ENCODE peak calls at places on chromosome 15, in five cellular contexts. S is IMR-90, P is SK-N-SH, G is GM12878, X is K562. M is an unnamed sample.
A peak's percentile ranks its signal among the peaks of the same experiment; 100 is the strongest.

GRCh38 chr15:45332694-45333093 is 45.6 kb downstream of the GATM start:
- DNase-seq in P (no peak), S (no peak), X (no peak), G (no peak), M (no peak)

GRCh38 chr15:77044228-77045042 is 26.5 kb downstream of the TSPAN3 start:
- DNase-seq in P (no peak), S (no peak), X (no peak), G (no peak), M (no peak)

GRCh38 chr15:79315623-79316328 is 4.9 kb downstream of the TMED3 start:
- DNase-seq in P (no peak), S (no peak), X (no peak), G (no peak), M (no peak)

GRCh38 chr15:90817117-90818057 is 51.0 kb upstream of the FURIN start:
- DNase-seq in X (no peak), S (no peak), G (no peak), P (no peak), M (no peak)

GRCh38 chr15:69272139-69272538 is 26.6 kb upstream of the PAQR5 start:
- DNase-seq in G (no peak), S (no peak), P (no peak), X (no peak), M (no peak)

GRCh38 chr15:25243800-25244097 is 195.1 kb downstream of the UBE3A start:
- DNase-seq in P (no peak), S (no peak), X (no peak), G (no peak), M (no peak)

GRCh38 chr15:32889189-32889588 is 171.4 kb downstream of the GREM1 start:
- DNase-seq in G (no peak), S (no peak), P (no peak), X (no peak), M (no peak)

GRCh38 chr15:57205999-57206398 is 170.3 kb upstream of the CGNL1 start:
- DNase-seq in P (no peak), S (no peak), X (no peak), G (no peak), M (no peak)

GRCh38 chr15:68211656-68212320 is 6.7 kb upstream of the CALML4 start:
- DNase-seq in P (no peak), S (no peak), X (no peak), G (no peak), M (no peak)

GRCh38 chr15:29534378-29534777 is 264.8 kb upstream of the NSMCE3 start:
- DNase-seq in S (no peak), X (no peak), G (no peak), P (no peak), M (no peak)

GRCh38 chr15:64693134-64693533 is 82.3 kb downstream of the RBPMS2 start:
- DNase-seq in G (no peak), X (no peak), P (no peak), S (peak; percentile 95), M (peak; percentile 78)

GRCh38 chr15:25508369-25509002 is 69.7 kb upstream of the UBE3A start:
- DNase-seq in S (peak; percentile 64), P (peak; percentile 59), G (no peak), X (peak; percentile 52), M (peak; percentile 7)

GRCh38 chr15:67805008-67805681 is 20.2 kb upstream of the SKOR1 start:
- DNase-seq in X (no peak), G (no peak), P (no peak), S (no peak), M (no peak)

GRCh38 chr15:28977377-28978010 is 91.7 kb downstream of the APBA2 start:
- DNase-seq in X (no peak), G (no peak), S (peak; percentile 98), P (no peak), M (no peak)

GRCh38 chr15:101168463-101168824 is 83.4 kb downstream of the CHSY1 start:
- DNase-seq in S (peak; percentile 65), X (no peak), P (no peak), G (no peak), M (no peak)

GRCh38 chr15:44009056-44009455 is 182.3 kb downstream of the WDR76 start:
- DNase-seq in P (no peak), S (peak; percentile 82), G (no peak), X (no peak), M (no peak)

GRCh38 chr15:70430029-70430428 is 332.3 kb upstream of the TLE3 start:
- DNase-seq in S (peak; percentile 77), P (no peak), X (no peak), G (no peak), M (no peak)

GRCh38 chr15:60835974-60836373 is 357.0 kb upstream of the ICE2 start:
- DNase-seq in S (peak; percentile 82), G (no peak), X (no peak), P (no peak), M (no peak)

GRCh38 chr15:39115379-39116057 is 465.4 kb upstream of the THBS1 start:
- DNase-seq in G (no peak), S (no peak), X (no peak), P (no peak), M (no peak)

GRCh38 chr15:63038926-63039673 is 3.4 kb upstream of the TPM1 start:
- DNase-seq in S (peak; percentile 83), P (no peak), G (no peak), X (no peak), M (no peak)

GRCh38 chr15:78604420-78604819 is 16.4 kb downstream of the CHRNA3 start:
- DNase-seq in P (no peak), G (no peak), S (no peak), X (no peak), M (no peak)

GRCh38 chr15:41150279-41150678 is 34.2 kb upstream of the INO80 start:
- DNase-seq in X (no peak), G (no peak), S (no peak), P (no peak), M (no peak)
- TF ChIP-seq MXI1 in X (no peak), G (no peak), S (no peak), P (no peak), M (no peak)

GRCh38 chr15:75904241-75904631 is 558 bp downstream of the FBXO22 start:
- DNase-seq in G (no peak), P (peak; percentile 61), X (peak; percentile 57), S (peak; percentile 39), M (peak; percentile 43)
- TF ChIP-seq MXI1 in G (no peak), P (peak; percentile 61), X (no peak), S (no peak), M (no peak)

GRCh38 chr15:99452728-99453643 is 112.8 kb upstream of the MEF2A start:
- DNase-seq in P (peak; percentile 26), X (no peak), S (peak; percentile 18), G (peak; percentile 60), M (peak; percentile 30)
- TF ChIP-seq MXI1 in P (no peak), X (no peak), S (no peak), G (no peak), M (no peak)

GRCh38 chr15:42508263-42508690 is 12.8 kb downstream of the SNAP23 start:
- DNase-seq in G (no peak), X (peak; percentile 45), S (peak; percentile 78), P (no peak), M (no peak)
- TF ChIP-seq MXI1 in G (no peak), X (no peak), S (no peak), P (no peak), M (no peak)

GRCh38 chr15:73770049-73770448 is 16.9 kb upstream of the INSYN1 start:
- DNase-seq in X (no peak), P (no peak), S (no peak), G (no peak), M (no peak)

GRCh38 chr15:73773428-73773827 is 20.3 kb upstream of the INSYN1 start:
- DNase-seq in S (no peak), G (no peak), X (no peak), P (no peak), M (no peak)

GRCh38 chr15:73767794-73768501 is 14.8 kb upstream of the INSYN1 start:
- DNase-seq in P (no peak), X (no peak), S (no peak), G (no peak), M (no peak)

GRCh38 chr15:73766598-73766997 is 13.4 kb upstream of the INSYN1 start:
- DNase-seq in G (no peak), S (no peak), P (no peak), X (no peak), M (no peak)

DNA sequence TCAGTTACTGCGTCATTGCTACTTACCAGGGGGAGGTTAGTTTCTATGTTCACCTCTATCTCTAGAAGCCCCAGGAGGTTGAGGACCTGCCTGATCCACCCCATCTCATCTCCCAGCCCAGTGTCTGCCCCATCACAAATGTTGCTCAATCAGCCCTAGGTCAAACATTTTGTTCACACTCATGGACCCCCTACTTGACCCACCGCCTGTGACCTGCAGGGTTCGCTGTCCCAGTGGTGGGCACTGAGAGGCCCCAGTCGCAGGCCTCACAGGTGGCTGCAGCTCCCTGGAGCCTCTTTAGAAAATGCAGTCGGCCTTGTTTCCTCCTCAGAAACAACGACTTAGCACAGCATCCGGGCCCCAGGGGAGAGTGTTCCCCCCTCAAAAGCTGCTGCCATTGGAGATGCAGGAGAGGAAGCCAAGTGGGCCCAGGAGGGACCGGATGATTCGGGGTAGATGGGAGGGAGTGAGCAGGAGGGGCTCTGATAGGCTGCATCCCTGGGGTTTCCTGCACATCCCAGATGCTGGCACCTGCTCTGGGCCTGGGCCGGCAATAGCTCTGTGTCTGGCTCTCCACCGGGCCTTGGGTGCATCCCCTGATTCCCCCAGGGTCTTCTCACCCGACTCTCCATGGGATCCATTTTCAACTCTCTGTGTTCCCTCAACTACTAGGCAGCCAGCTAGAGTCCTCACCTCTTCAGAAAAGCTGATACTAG is 18.4 kb upstream of the INSYN1 start:
- DNase-seq in S (no peak), G (no peak), X (no peak), P (no peak), M (no peak)
- TF ChIP-seq MXI1 in S (no peak), G (no peak), X (no peak), P (no peak), M (no peak)

DNA sequence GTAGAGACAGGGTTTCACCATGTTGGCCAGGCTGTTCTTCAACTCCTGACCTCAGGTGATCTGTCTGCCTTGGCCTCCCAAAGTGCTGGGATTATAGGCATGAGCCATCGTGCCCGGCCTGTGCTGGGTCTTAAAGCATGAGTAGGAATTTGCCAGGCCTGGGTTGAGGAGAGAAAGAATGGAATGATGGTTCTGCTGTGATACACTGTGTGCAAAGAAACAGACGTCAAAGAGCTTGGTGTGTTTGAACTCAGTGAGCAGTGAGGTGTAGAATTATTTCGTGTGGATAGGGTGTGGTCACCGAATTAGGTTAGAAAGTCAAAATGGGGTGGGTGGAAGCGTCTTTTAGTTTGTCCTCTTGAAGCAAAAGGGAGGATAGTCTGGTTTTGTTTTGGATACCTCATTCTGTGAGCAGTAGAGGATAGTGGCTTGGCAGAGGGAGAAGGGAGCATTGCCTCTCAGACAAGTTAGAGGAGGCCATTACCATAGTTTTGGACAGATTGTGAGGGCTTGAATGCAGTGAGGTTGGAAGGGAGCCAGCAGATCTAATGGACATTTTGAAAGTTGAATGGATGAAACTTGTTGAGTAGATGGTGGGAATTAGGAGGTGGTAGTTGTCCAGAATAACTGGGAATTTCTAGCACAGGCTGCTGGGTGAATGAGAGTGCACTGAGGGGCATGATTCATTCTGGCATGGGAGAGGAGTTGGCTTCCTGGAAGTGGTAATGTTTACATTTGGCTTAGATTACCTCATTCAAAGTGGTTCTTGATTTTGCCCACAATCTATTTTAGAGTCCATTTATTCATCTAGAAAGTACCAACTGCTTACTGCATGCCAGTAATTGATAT is 27.2 kb downstream of the AKAP13 start:
- DNase-seq in S (peak; percentile 90), X (no peak), G (no peak), P (no peak), M (peak; percentile 39)
- TF ChIP-seq MXI1 in S (no peak), X (no peak), G (no peak), P (no peak), M (no peak)